ENCODE peak calls at places on chromosomes 11 and 22, in five cellular contexts. I is kidney, R is non-pigmented ciliary epithelial cell, K is RPMI7951, E is NB4. N is an unnamed sample.

GRCh38 chr22:45640291-45640940 is 31.2 kb upstream of the ATXN10 start:
- DNase-seq in I (no peak), R (no peak), K (no peak), E (peak), N (no peak)

GRCh38 chr11:40360206-40360798 is 1099.2 kb downstream of the LRRC4C start:
- DNase-seq in I (no peak), R (no peak), K (no peak), E (no peak), N (no peak)

GRCh38 chr11:47943721-47944554 is 36.4 kb upstream of the PTPRJ start:
- DNase-seq in I (no peak), R (no peak), K (no peak), E (no peak), N (no peak)

GRCh38 chr11:69333149-69333710 is 39.3 kb downstream of the MYEOV start:
- DNase-seq in I (no peak), R (no peak), K (peak), E (no peak), N (no peak)

GRCh38 chr11:28488336-28488735 is 380.1 kb downstream of the METTL15 start:
- DNase-seq in I (no peak), R (no peak), K (no peak), E (no peak), N (no peak)

GRCh38 chr11:1864831-1865665 is 12.2 kb downstream of the LSP1 start:
- DNase-seq in I (peak), R (no peak), K (no peak), E (no peak), N (no peak)

GRCh38 chr22:44592466-44593180 is 94.6 kb upstream of the RTL6 start:
- DNase-seq in I (no peak), R (no peak), K (no peak), E (no peak), N (no peak)

GRCh38 chr22:24728790-24729637 is 45.5 kb downstream of the PIWIL3 start:
- DNase-seq in I (no peak), R (peak), K (no peak), E (peak), N (no peak)

GRCh38 chr11:68081691-68082090 is 39.5 kb downstream of the CHKA start:
- DNase-seq in I (no peak), R (no peak), K (no peak), E (no peak), N (no peak)

GRCh38 chr11:11179239-11179638 is 173.8 kb downstream of the CSNK2A3 start:
- DNase-seq in I (no peak), R (peak), K (peak), E (no peak), N (peak)